ENCODE peak calls at places on chromosomes 13 and 19, in eight cellular contexts. X, T, V, O, U, E, W and B are unnamed samples.
A peak's percentile ranks its signal among the peaks of the same experiment; 100 is the strongest.

GRCh38 chr13:113532156-113532806 is 41.8 kb upstream of the DCUN1D2 start:
- DNase-seq in O (no peak), X (no peak), E (peak; percentile 25), W (no peak), U (no peak), T (no peak), V (no peak), B (no peak)

GRCh38 chr13:50684366-50684765 is 159.1 kb downstream of the DLEU7 start:
- DNase-seq in T (no peak), V (no peak), U (no peak), W (peak; percentile 22), X (no peak), O (no peak), E (no peak), B (no peak)

GRCh38 chr19:36707134-36707533 is 19.7 kb downstream of the ZNF567 start:
- DNase-seq in U (no peak), V (no peak), X (no peak), O (no peak), E (no peak), W (no peak), T (no peak), B (no peak)

GRCh38 chr19:5204212-5204611 is 136.4 kb downstream of the PTPRS start:
- DNase-seq in E (no peak), T (no peak), V (no peak), U (no peak), O (no peak), W (no peak), X (no peak), B (no peak)

GRCh38 chr13:85693889-85694511 is 105.2 kb downstream of the SLITRK6 start:
- DNase-seq in U (no peak), X (no peak), E (no peak), V (no peak), W (no peak), T (no peak), O (no peak), B (no peak)

GRCh38 chr13:26540319-26540718 is 17.2 kb upstream of the WASF3 start:
- DNase-seq in U (no peak), X (no peak), E (no peak), W (no peak), T (no peak), V (no peak), O (no peak), B (no peak)

GRCh38 chr13:107025991-107026390 is 458.1 kb upstream of the ARGLU1 start:
- DNase-seq in U (no peak), X (no peak), E (peak; percentile 51), T (peak; percentile 54), O (peak; percentile 81), W (peak; percentile 90), V (no peak), B (no peak)

GRCh38 chr19:49004133-49004532 is 10.4 kb downstream of the RUVBL2 start:
- DNase-seq in E (no peak), X (no peak), O (no peak), U (no peak), T (no peak), V (no peak), W (no peak), B (no peak)

GRCh38 chr19:6091771-6092291 is 18.5 kb downstream of the RFX2 start:
- DNase-seq in V (no peak), O (no peak), W (no peak), E (no peak), X (no peak), U (no peak), T (no peak), B (no peak)

GRCh38 chr19:17766543-17767131 is 15.4 kb downstream of the FCHO1 start:
- DNase-seq in U (peak; percentile 63), X (peak; percentile 93), O (no peak), W (peak; percentile 70), V (no peak), T (peak; percentile 70), E (peak; percentile 90), B (no peak)

GRCh38 chr19:21134934-21135366 is 6.9 kb upstream of the ZNF431 start:
- DNase-seq in X (no peak), O (no peak), W (no peak), E (no peak), V (no peak), U (no peak), T (no peak), B (no peak)

GRCh38 chr19:55605207-55605636 is 225 bp upstream of the ZNF865 start:
- DNase-seq in O (peak; percentile 91), X (peak; percentile 99), E (peak; percentile 98), W (peak; percentile 95), T (peak; percentile 96), V (peak; percentile 89), U (peak; percentile 98), B (peak; percentile 83)

GRCh38 chr19:5103061-5103701 is 134.3 kb downstream of the KDM4B start:
- DNase-seq in O (no peak), W (peak; percentile 45), E (no peak), T (no peak), V (no peak), X (no peak), U (no peak), B (no peak)

GRCh38 chr13:45540195-45540594 is 75.3 kb downstream of the ERICH6B start:
- DNase-seq in E (no peak), W (no peak), U (no peak), O (no peak), X (no peak), T (no peak), V (no peak), B (no peak)

GRCh38 chr13:79869326-79869725 is 388.4 kb downstream of the NDFIP2 start:
- DNase-seq in X (no peak), E (no peak), U (no peak), W (no peak), O (no peak), T (no peak), V (no peak), B (no peak)

GRCh38 chr13:28744656-28745055 is 25.9 kb upstream of the SLC46A3 start:
- DNase-seq in O (no peak), T (no peak), E (no peak), W (no peak), X (no peak), U (no peak), V (no peak), B (no peak)

GRCh38 chr13:108795841-108796240 is 166.4 kb downstream of the MYO16 start:
- DNase-seq in V (no peak), T (no peak), U (no peak), E (no peak), W (no peak), X (no peak), O (no peak), B (no peak)

GRCh38 chr19:35754365-35755139 is 2.3 kb downstream of the HSPB6 start:
- DNase-seq in V (no peak), E (no peak), W (no peak), T (no peak), U (no peak), O (no peak), X (no peak), B (no peak)

GRCh38 chr19:3243851-3244700 is 19.6 kb downstream of the CELF5 start:
- DNase-seq in E (no peak), V (peak; percentile 36), X (peak; percentile 89), U (no peak), W (no peak), T (no peak), O (no peak), B (no peak)

GRCh38 chr13:113639661-113640262 is 18.2 kb downstream of the ATP4B start:
- DNase-seq in T (peak; percentile 30), V (no peak), O (no peak), X (no peak), U (no peak), E (peak; percentile 22), W (no peak), B (no peak)

GRCh38 chr13:110949116-110949515 is 34.2 kb upstream of the ANKRD10 start:
- DNase-seq in O (no peak), W (no peak), V (no peak), E (no peak), X (no peak), U (no peak), T (no peak), B (no peak)

GRCh38 chr13:46031581-46032263 is 20.8 kb downstream of the ZC3H13 start:
- DNase-seq in T (no peak), O (no peak), U (no peak), X (no peak), V (no peak), E (no peak), W (no peak), B (no peak)

DNA sequence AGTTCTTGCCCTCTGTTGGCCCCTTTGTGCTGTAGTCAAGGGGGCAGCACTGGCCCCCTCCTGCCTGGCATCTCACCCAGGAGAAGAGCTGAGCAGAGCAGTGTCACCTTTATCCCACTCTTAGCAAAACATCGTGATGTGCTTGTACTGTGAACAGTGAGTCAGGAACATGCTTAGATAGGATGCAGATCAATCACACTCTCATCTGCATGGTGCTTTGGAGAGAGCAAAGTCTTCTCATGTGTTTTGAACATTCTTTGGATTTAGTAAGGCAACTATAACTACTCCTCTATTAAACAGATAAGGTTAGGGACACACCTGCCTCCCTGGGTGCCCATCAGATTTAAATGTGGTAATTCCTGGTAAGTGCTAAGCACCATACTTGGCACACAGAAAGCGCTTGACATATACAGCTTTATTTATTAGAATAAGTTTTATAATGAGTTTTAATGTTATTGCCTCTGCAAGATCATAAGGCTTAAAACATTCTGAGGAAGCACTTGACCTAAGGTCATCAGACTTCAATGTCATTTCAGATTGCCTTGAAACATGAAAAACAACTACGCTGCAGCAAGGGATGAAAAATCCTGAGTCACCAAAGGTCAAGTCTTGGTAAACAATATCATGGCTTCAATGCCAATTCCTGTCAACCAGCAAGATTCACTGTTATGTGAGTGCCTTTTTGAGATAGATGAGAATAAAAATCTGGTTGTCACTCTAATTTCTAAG is 82.4 kb upstream of the IRS2 start:
- DNase-seq in O (no peak), E (no peak), T (no peak), V (no peak), X (no peak), W (no peak), U (no peak), B (no peak)
- H3K36me3 ChIP-seq in O (no peaks in the 10 kb centered on the region), E (no peaks in the 10 kb centered on the region), T (no peaks in the 10 kb centered on the region), V (no peaks in the 10 kb centered on the region), X (no peaks in the 10 kb centered on the region), W (no peaks in the 10 kb centered on the region), U (no peaks in the 10 kb centered on the region), B (no peaks in the 10 kb centered on the region)

DNA sequence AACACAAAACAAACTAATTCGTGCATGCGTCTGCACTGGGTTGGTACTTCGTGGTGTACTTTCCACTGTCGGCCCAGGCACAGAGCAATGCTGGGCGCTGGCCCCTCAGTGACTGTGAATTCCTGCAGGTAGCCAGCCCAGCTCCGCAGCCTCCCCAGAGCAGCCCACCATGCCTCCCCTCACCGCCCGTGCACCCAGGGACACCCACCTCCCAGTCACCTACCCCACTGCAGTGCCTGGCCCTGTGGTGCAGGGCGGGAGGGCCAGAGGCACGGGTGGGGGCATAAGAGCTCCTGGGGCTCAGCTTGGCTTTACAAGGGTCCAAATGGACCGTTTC is 93.1 kb upstream of the ZNF507 start:
- DNase-seq in X (no peak), W (no peak), O (no peak), T (no peak), E (no peak), V (no peak), U (no peak), B (no peak)
- TF ChIP-seq CTCF in X (no peak), W (no peak), O (no peak), T (no peak), E (no peak), V (no peak), U (no peak), B (no peak)

GRCh38 chr13:75847588-75847987 is 211.5 kb downstream of the LMO7 start:
- DNase-seq in U (no peak), W (no peak), O (no peak), T (no peak), E (no peak), X (no peak), V (no peak), B (no peak)
- H3K36me3 ChIP-seq in U (no peaks in the 10 kb centered on the region), W (peaks cover 29% of the 10 kb centered on the region), O (peaks cover 20% of the 10 kb centered on the region), T (no peaks in the 10 kb centered on the region), E (peaks cover 64% of the 10 kb centered on the region), X (no peaks in the 10 kb centered on the region), V (no peaks in the 10 kb centered on the region), B (peaks cover 17% of the 10 kb centered on the region)

GRCh38 chr13:40762849-40763248 is 8.1 kb downstream of the MRPS31 start:
- DNase-seq in W (no peak), U (no peak), X (no peak), E (no peak), T (no peak), V (no peak), O (no peak), B (no peak)
- TF ChIP-seq CTCF in W (no peak), U (no peak), X (no peak), E (no peak), T (no peak), V (no peak), O (no peak), B (no peak)